ENCODE peak calls at places on chromosomes 2 and 18, in eight cellular contexts. One of them, this sample, is unnamed.

GRCh38 chr18:61893304-61893970 is 630 bp upstream of the RNF152 start:
- DNase-seq in endothelial cell of umbilical vein: peak; percentile 68
- DNase-seq in IMR-90: peak; percentile 61
- DNase-seq in heart left ventricle: peak; percentile 79
- DNase-seq in stomach: peak; percentile 52
- DNase-seq in testis: peak; percentile 69
- DNase-seq in A549: peak; percentile 13
- DNase-seq in uterus: peak; percentile 70
- DNase-seq in this sample: peak; percentile 92

GRCh38 chr2:143128681-143129580 is at the start of gene ARHGAP15:
- DNase-seq in endothelial cell of umbilical vein: no peak
- DNase-seq in IMR-90: no peak
- DNase-seq in heart left ventricle: no peak
- DNase-seq in stomach: peak; percentile 27
- DNase-seq in testis: no peak
- DNase-seq in A549: no peak
- DNase-seq in uterus: no peak
- DNase-seq in this sample: peak; percentile 56

GRCh38 chr2:9029721-9030120 is 26.2 kb upstream of the MBOAT2 start:
- DNase-seq in endothelial cell of umbilical vein: no peak
- DNase-seq in IMR-90: no peak
- DNase-seq in heart left ventricle: no peak
- DNase-seq in stomach: no peak
- DNase-seq in testis: no peak
- DNase-seq in A549: no peak
- DNase-seq in uterus: no peak
- DNase-seq in this sample: no peak

GRCh38 chr2:197804758-197805597 is 585 bp downstream of the PLCL1 start:
- DNase-seq in endothelial cell of umbilical vein: peak; percentile 61
- DNase-seq in IMR-90: peak; percentile 6
- DNase-seq in heart left ventricle: peak; percentile 60
- DNase-seq in stomach: no peak
- DNase-seq in testis: peak; percentile 42
- DNase-seq in A549: no peak
- DNase-seq in uterus: no peak
- DNase-seq in this sample: peak; percentile 36

GRCh38 chr2:238338710-238339394 is 18.5 kb downstream of the TRAF3IP1 start:
- DNase-seq in endothelial cell of umbilical vein: no peak
- DNase-seq in IMR-90: no peak
- DNase-seq in heart left ventricle: no peak
- DNase-seq in stomach: no peak
- DNase-seq in testis: no peak
- DNase-seq in A549: no peak
- DNase-seq in uterus: no peak
- DNase-seq in this sample: no peak

GRCh38 chr18:5582054-5582453 is 38.3 kb upstream of the EPB41L3 start:
- DNase-seq in endothelial cell of umbilical vein: peak; percentile 40
- DNase-seq in IMR-90: peak; percentile 68
- DNase-seq in heart left ventricle: no peak
- DNase-seq in stomach: no peak
- DNase-seq in testis: peak; percentile 26
- DNase-seq in A549: no peak
- DNase-seq in uterus: no peak
- DNase-seq in this sample: no peak

GRCh38 chr2:172148246-172148645 is 45.5 kb upstream of the DLX2 start:
- DNase-seq in endothelial cell of umbilical vein: no peak
- DNase-seq in IMR-90: no peak
- DNase-seq in heart left ventricle: no peak
- DNase-seq in stomach: no peak
- DNase-seq in testis: no peak
- DNase-seq in A549: no peak
- DNase-seq in uterus: no peak
- DNase-seq in this sample: no peak

GRCh38 chr2:19349911-19350677 is 8.3 kb downstream of the OSR1 start:
- DNase-seq in endothelial cell of umbilical vein: peak; percentile 63
- DNase-seq in IMR-90: no peak
- DNase-seq in heart left ventricle: peak; percentile 87
- DNase-seq in stomach: no peak
- DNase-seq in testis: peak; percentile 74
- DNase-seq in A549: no peak
- DNase-seq in uterus: no peak
- DNase-seq in this sample: peak; percentile 93

GRCh38 chr18:35132284-35132910 is 91.2 kb downstream of the MAPRE2 start:
- DNase-seq in endothelial cell of umbilical vein: no peak
- DNase-seq in IMR-90: no peak
- DNase-seq in heart left ventricle: no peak
- DNase-seq in stomach: no peak
- DNase-seq in testis: no peak
- DNase-seq in A549: no peak
- DNase-seq in uterus: no peak
- DNase-seq in this sample: no peak

GRCh38 chr18:3248670-3249359 is 1.2 kb downstream of the MYL12A start:
- DNase-seq in endothelial cell of umbilical vein: peak; percentile 56
- DNase-seq in IMR-90: peak; percentile 57
- DNase-seq in heart left ventricle: no peak
- DNase-seq in stomach: no peak
- DNase-seq in testis: peak; percentile 40
- DNase-seq in A549: no peak
- DNase-seq in uterus: no peak
- DNase-seq in this sample: no peak

GRCh38 chr18:79560861-79561210 is 118.8 kb upstream of the CTDP1 start:
- DNase-seq in endothelial cell of umbilical vein: no peak
- DNase-seq in IMR-90: no peak
- DNase-seq in heart left ventricle: no peak
- DNase-seq in stomach: no peak
- DNase-seq in testis: no peak
- DNase-seq in A549: no peak
- DNase-seq in uterus: no peak
- DNase-seq in this sample: no peak

GRCh38 chr2:47007221-47007825 is 91.7 kb upstream of the MCFD2 start:
- DNase-seq in endothelial cell of umbilical vein: no peak
- DNase-seq in IMR-90: no peak
- DNase-seq in heart left ventricle: peak; percentile 54
- DNase-seq in stomach: no peak
- DNase-seq in testis: no peak
- DNase-seq in A549: no peak
- DNase-seq in uterus: no peak
- DNase-seq in this sample: no peak

GRCh38 chr2:80058562-80058961 is 246.0 kb downstream of the LRRTM1 start:
- DNase-seq in endothelial cell of umbilical vein: no peak
- DNase-seq in IMR-90: no peak
- DNase-seq in heart left ventricle: no peak
- DNase-seq in stomach: no peak
- DNase-seq in testis: no peak
- DNase-seq in A549: no peak
- DNase-seq in uterus: no peak
- DNase-seq in this sample: no peak

GRCh38 chr2:80062298-80062697 is 242.3 kb downstream of the LRRTM1 start:
- DNase-seq in endothelial cell of umbilical vein: no peak
- DNase-seq in IMR-90: no peak
- DNase-seq in heart left ventricle: no peak
- DNase-seq in stomach: no peak
- DNase-seq in testis: no peak
- DNase-seq in A549: no peak
- DNase-seq in uterus: no peak
- DNase-seq in this sample: no peak

GRCh38 chr2:80059381-80059907 is 245.1 kb downstream of the LRRTM1 start:
- DNase-seq in endothelial cell of umbilical vein: no peak
- DNase-seq in IMR-90: no peak
- DNase-seq in heart left ventricle: no peak
- DNase-seq in stomach: no peak
- DNase-seq in testis: no peak
- DNase-seq in A549: no peak
- DNase-seq in uterus: no peak
- DNase-seq in this sample: no peak

GRCh38 chr2:80061881-80062280 is 242.7 kb downstream of the LRRTM1 start:
- DNase-seq in endothelial cell of umbilical vein: no peak
- DNase-seq in IMR-90: no peak
- DNase-seq in heart left ventricle: no peak
- DNase-seq in stomach: no peak
- DNase-seq in testis: no peak
- DNase-seq in A549: no peak
- DNase-seq in uterus: no peak
- DNase-seq in this sample: no peak
- H3K27ac ChIP-seq in endothelial cell of umbilical vein: no peak overlapping the region
- H3K27ac ChIP-seq in IMR-90: no peak overlapping the region
- H3K27ac ChIP-seq in heart left ventricle: no peak overlapping the region
- H3K27ac ChIP-seq in stomach: no peak overlapping the region
- H3K27ac ChIP-seq in testis: no peak overlapping the region
- H3K27ac ChIP-seq in A549: no peak overlapping the region
- H3K27ac ChIP-seq in uterus: no peak overlapping the region
- H3K27ac ChIP-seq in this sample: no peak overlapping the region

GRCh38 chr2:160700415-160700814 is 206.8 kb upstream of the RBMS1 start:
- DNase-seq in endothelial cell of umbilical vein: no peak
- DNase-seq in IMR-90: no peak
- DNase-seq in heart left ventricle: no peak
- DNase-seq in stomach: no peak
- DNase-seq in testis: no peak
- DNase-seq in A549: no peak
- DNase-seq in uterus: no peak
- DNase-seq in this sample: no peak
- TF ChIP-seq POLR2A in endothelial cell of umbilical vein: no peak
- TF ChIP-seq POLR2A in IMR-90: no peak
- TF ChIP-seq POLR2A in heart left ventricle: no peak
- TF ChIP-seq POLR2A in stomach: no peak
- TF ChIP-seq POLR2A in testis: no peak
- TF ChIP-seq POLR2A in A549: no peak
- TF ChIP-seq POLR2A in uterus: no peak
- TF ChIP-seq POLR2A in this sample: no peak

DNA sequence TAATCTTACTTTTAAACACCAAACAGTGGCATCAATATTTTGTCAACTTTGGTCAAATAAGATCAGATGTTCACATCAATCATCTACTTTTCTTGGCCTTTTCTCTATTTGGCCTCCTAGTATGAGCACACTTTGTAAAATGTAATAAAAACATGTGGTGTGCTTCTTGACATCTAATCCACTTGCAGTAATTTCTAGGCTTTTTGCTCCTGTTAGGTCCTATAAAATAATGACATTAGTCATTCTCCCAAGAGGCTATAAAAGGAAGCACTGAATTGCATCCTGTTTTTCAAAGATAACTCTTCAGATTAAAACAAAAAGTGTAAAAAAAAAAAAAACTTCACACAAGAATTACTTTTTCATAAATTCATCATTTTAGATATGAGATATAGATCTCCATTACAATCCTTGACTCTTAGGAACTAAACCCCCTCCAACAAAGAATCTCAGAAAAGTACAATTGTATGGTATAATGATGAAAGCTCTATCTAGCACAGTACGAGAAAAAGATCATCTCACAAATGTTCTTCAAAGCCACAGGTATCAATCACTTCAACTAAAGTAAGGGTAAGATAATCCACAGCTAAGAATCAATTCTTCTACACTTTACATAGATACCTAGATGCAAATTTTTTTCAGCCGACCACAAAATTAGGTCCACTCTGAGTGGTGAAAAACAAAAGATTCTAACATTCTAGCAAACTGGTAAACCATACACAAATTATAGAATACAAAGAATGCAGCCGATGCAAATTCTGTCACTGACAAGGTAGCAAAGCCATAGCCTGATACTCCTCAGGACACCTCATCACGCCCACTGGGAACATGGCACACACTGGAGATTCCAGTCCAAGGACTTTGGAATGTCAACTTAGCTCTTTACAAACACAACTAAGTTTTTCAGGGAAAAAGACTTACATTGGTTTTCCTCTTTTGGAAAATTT is 2.7 kb downstream of the BCL2 start:
- DNase-seq in endothelial cell of umbilical vein: no peak
- DNase-seq in IMR-90: no peak
- DNase-seq in heart left ventricle: no peak
- DNase-seq in stomach: no peak
- DNase-seq in testis: no peak
- DNase-seq in A549: no peak
- DNase-seq in uterus: no peak
- DNase-seq in this sample: no peak
- H3K27ac ChIP-seq in endothelial cell of umbilical vein: no peak overlapping the region
- H3K27ac ChIP-seq in IMR-90: no peak overlapping the region
- H3K27ac ChIP-seq in heart left ventricle: peak overlapping the region; percentile 79
- H3K27ac ChIP-seq in stomach: no peak overlapping the region
- H3K27ac ChIP-seq in testis: no peak overlapping the region
- H3K27ac ChIP-seq in A549: no peak overlapping the region
- H3K27ac ChIP-seq in uterus: peak overlapping the region; percentile 89
- H3K27ac ChIP-seq in this sample: peak overlapping the region; percentile 66

GRCh38 chr2:98730851-98731708 is at the start of gene MGAT4A:
- DNase-seq in endothelial cell of umbilical vein: peak; percentile 52
- DNase-seq in IMR-90: no peak
- DNase-seq in heart left ventricle: peak; percentile 94
- DNase-seq in stomach: peak; percentile 82
- DNase-seq in testis: peak; percentile 61
- DNase-seq in A549: peak; percentile 63
- DNase-seq in uterus: peak; percentile 71
- DNase-seq in this sample: peak; percentile 96

GRCh38 chr2:98729652-98730051 is 1.3 kb downstream of the MGAT4A start:
- DNase-seq in endothelial cell of umbilical vein: no peak
- DNase-seq in IMR-90: no peak
- DNase-seq in heart left ventricle: no peak
- DNase-seq in stomach: no peak
- DNase-seq in testis: no peak
- DNase-seq in A549: no peak
- DNase-seq in uterus: no peak
- DNase-seq in this sample: no peak

GRCh38 chr2:98727758-98728718 is 2.9 kb downstream of the MGAT4A start:
- DNase-seq in endothelial cell of umbilical vein: peak; percentile 30
- DNase-seq in IMR-90: no peak
- DNase-seq in heart left ventricle: no peak
- DNase-seq in stomach: no peak
- DNase-seq in testis: no peak
- DNase-seq in A549: no peak
- DNase-seq in uterus: no peak
- DNase-seq in this sample: no peak

GRCh38 chr2:98731709-98732349 is 897 bp upstream of the MGAT4A start:
- DNase-seq in endothelial cell of umbilical vein: peak; percentile 42
- DNase-seq in IMR-90: no peak
- DNase-seq in heart left ventricle: no peak
- DNase-seq in stomach: no peak
- DNase-seq in testis: no peak
- DNase-seq in A549: no peak
- DNase-seq in uterus: no peak
- DNase-seq in this sample: no peak

DNA sequence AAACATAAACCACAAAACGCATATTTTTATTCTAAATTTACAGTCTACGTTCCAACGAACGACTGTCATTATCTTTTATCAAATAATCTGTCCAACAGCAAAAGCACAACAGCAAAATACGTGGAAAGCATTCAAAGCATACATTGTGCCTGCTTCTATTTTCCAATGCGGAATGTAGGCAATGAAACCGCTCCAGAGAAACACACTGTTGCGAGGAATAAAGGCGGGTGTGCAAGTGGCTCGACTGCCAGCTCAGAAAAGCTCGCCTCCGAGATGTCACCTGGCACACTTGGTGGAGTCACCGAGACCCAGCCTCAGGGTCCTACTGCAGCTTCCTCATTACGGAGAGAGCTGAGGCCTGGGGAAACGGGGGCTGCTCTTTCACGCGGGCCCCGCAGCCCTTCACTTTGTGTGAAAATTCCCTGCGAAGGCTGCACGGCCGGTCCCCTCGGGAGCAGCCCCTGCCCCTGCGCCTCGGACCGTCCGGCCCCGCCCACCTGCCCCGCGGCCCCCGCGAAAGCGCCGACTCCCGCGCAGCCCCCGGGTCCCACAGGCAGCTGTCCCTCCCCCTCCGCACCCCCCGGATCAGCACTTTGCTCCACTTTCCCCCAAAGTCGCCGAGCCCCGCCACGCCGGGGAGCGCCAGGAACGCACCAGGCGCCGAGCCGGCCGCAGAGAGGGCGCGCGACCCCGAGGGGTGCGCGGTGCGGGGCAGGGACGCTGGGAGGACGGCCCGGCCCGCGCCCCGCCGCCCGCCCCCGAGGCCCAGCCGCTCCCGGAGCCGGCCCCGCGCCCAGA is 680 bp downstream of the MGAT4A start:
- DNase-seq in endothelial cell of umbilical vein: peak; percentile 67
- DNase-seq in IMR-90: no peak
- DNase-seq in heart left ventricle: peak; percentile 70
- DNase-seq in stomach: peak; percentile 65
- DNase-seq in testis: peak; percentile 64
- DNase-seq in A549: no peak
- DNase-seq in uterus: peak; percentile 35
- DNase-seq in this sample: peak; percentile 86
- TF ChIP-seq POLR2A in endothelial cell of umbilical vein: no peak
- TF ChIP-seq POLR2A in IMR-90: no peak
- TF ChIP-seq POLR2A in heart left ventricle: no peak
- TF ChIP-seq POLR2A in stomach: no peak
- TF ChIP-seq POLR2A in testis: no peak
- TF ChIP-seq POLR2A in A549: no peak
- TF ChIP-seq POLR2A in uterus: no peak
- TF ChIP-seq POLR2A in this sample: peak; percentile 26